ENCODE peak calls at places on chromosome 13, in five cellular contexts. One of them, this sample, is unnamed.

GRCh38 chr13:97295279-97296182 is 73.4 kb downstream of the MBNL2 start:
- DNase-seq in HepG2: no peak
- DNase-seq in A549: peak
- DNase-seq in GM12878: no peak
- DNase-seq in K562: peak
- DNase-seq in this sample: no peak

GRCh38 chr13:30639671-30640070 is 22.0 kb downstream of the USPL1 start:
- DNase-seq in A549: no peak
- DNase-seq in K562: no peak
- DNase-seq in HepG2: no peak
- DNase-seq in GM12878: no peak
- DNase-seq in this sample: no peak

GRCh38 chr13:66578305-66578704 is 651.8 kb downstream of the PCDH9 start:
- DNase-seq in A549: no peak
- DNase-seq in GM12878: no peak
- DNase-seq in K562: no peak
- DNase-seq in HepG2: no peak
- DNase-seq in this sample: no peak

GRCh38 chr13:106455190-106455589 is 80.3 kb downstream of the EFNB2 start:
- DNase-seq in A549: no peak
- DNase-seq in GM12878: no peak
- DNase-seq in HepG2: no peak
- DNase-seq in K562: no peak
- DNase-seq in this sample: no peak

GRCh38 chr13:95378603-95379002 is 77.4 kb upstream of the ABCC4 start:
- DNase-seq in GM12878: no peak
- DNase-seq in A549: no peak
- DNase-seq in K562: no peak
- DNase-seq in HepG2: no peak
- DNase-seq in this sample: no peak

GRCh38 chr13:83622422-83622784 is 259.9 kb downstream of the SLITRK1 start:
- DNase-seq in K562: no peak
- DNase-seq in GM12878: no peak
- DNase-seq in A549: no peak
- DNase-seq in HepG2: no peak
- DNase-seq in this sample: no peak

GRCh38 chr13:78875792-78876580 is 217.0 kb upstream of the OBI1 start:
- DNase-seq in GM12878: no peak
- DNase-seq in HepG2: no peak
- DNase-seq in A549: no peak
- DNase-seq in K562: no peak
- DNase-seq in this sample: peak

GRCh38 chr13:83867708-83868107 is 14.6 kb downstream of the SLITRK1 start:
- DNase-seq in K562: no peak
- DNase-seq in GM12878: no peak
- DNase-seq in HepG2: no peak
- DNase-seq in A549: no peak
- DNase-seq in this sample: peak

GRCh38 chr13:44651209-44651608 is 75.1 kb upstream of the TSC22D1 start:
- DNase-seq in A549: no peak
- DNase-seq in GM12878: no peak
- DNase-seq in K562: no peak
- DNase-seq in HepG2: no peak
- DNase-seq in this sample: peak

GRCh38 chr13:76684336-76684735 is 201.9 kb downstream of the KCTD12 start:
- DNase-seq in A549: no peak
- DNase-seq in GM12878: no peak
- DNase-seq in K562: no peak
- DNase-seq in HepG2: no peak
- DNase-seq in this sample: no peak

GRCh38 chr13:30705672-30706071 is 29.7 kb upstream of the ALOX5AP start:
- DNase-seq in K562: no peak
- DNase-seq in HepG2: no peak
- DNase-seq in GM12878: no peak
- DNase-seq in A549: no peak
- DNase-seq in this sample: no peak

GRCh38 chr13:29817604-29818378 is 32.6 kb downstream of the UBL3 start:
- DNase-seq in A549: no peak
- DNase-seq in K562: no peak
- DNase-seq in GM12878: peak
- DNase-seq in HepG2: no peak
- DNase-seq in this sample: no peak

GRCh38 chr13:77040076-77040475 is 13.1 kb upstream of the FBXL3 start:
- DNase-seq in K562: no peak
- DNase-seq in GM12878: no peak
- DNase-seq in A549: no peak
- DNase-seq in HepG2: no peak
- DNase-seq in this sample: no peak

GRCh38 chr13:35225582-35225981 is 250.9 kb downstream of the MAB21L1 start:
- DNase-seq in GM12878: no peak
- DNase-seq in A549: no peak
- DNase-seq in K562: no peak
- DNase-seq in HepG2: no peak
- DNase-seq in this sample: peak

GRCh38 chr13:96020155-96020575 is 33.0 kb downstream of the UGGT2 start:
- DNase-seq in GM12878: peak
- DNase-seq in HepG2: peak
- DNase-seq in A549: peak
- DNase-seq in K562: peak
- DNase-seq in this sample: peak

GRCh38 chr13:114130131-114130707 is 2.2 kb downstream of the RASA3 start:
- DNase-seq in A549: no peak
- DNase-seq in HepG2: no peak
- DNase-seq in K562: no peak
- DNase-seq in GM12878: no peak
- DNase-seq in this sample: no peak

GRCh38 chr13:27347373-27347772 is 76.7 kb downstream of the RASL11A start:
- DNase-seq in GM12878: no peak
- DNase-seq in A549: no peak
- DNase-seq in HepG2: no peak
- DNase-seq in K562: no peak
- DNase-seq in this sample: no peak

GRCh38 chr13:44470623-44471562 is 97.3 kb downstream of the SERP2 start:
- DNase-seq in GM12878: no peak
- DNase-seq in K562: peak
- DNase-seq in A549: no peak
- DNase-seq in HepG2: peak
- DNase-seq in this sample: peak

GRCh38 chr13:111541752-111542529 is 221.5 kb downstream of the TEX29 start:
- DNase-seq in A549: no peak
- DNase-seq in GM12878: no peak
- DNase-seq in HepG2: no peak
- DNase-seq in K562: no peak
- DNase-seq in this sample: no peak

GRCh38 chr13:95677564-95678386 is 836 bp downstream of the DNAJC3 start:
- DNase-seq in K562: no peak
- DNase-seq in GM12878: no peak
- DNase-seq in HepG2: no peak
- DNase-seq in A549: peak
- DNase-seq in this sample: peak

GRCh38 chr13:77838271-77838670 is 80.4 kb downstream of the EDNRB start:
- DNase-seq in K562: no peak
- DNase-seq in A549: no peak
- DNase-seq in GM12878: no peak
- DNase-seq in HepG2: no peak
- DNase-seq in this sample: no peak

GRCh38 chr13:111880185-111880584 is 186.8 kb upstream of the SOX1 start:
- DNase-seq in A549: no peak
- DNase-seq in HepG2: no peak
- DNase-seq in K562: no peak
- DNase-seq in GM12878: no peak
- DNase-seq in this sample: no peak

GRCh38 chr13:35356572-35356971 is 119.9 kb downstream of the MAB21L1 start:
- DNase-seq in K562: no peak
- DNase-seq in GM12878: no peak
- DNase-seq in A549: no peak
- DNase-seq in HepG2: no peak
- DNase-seq in this sample: no peak

DNA sequence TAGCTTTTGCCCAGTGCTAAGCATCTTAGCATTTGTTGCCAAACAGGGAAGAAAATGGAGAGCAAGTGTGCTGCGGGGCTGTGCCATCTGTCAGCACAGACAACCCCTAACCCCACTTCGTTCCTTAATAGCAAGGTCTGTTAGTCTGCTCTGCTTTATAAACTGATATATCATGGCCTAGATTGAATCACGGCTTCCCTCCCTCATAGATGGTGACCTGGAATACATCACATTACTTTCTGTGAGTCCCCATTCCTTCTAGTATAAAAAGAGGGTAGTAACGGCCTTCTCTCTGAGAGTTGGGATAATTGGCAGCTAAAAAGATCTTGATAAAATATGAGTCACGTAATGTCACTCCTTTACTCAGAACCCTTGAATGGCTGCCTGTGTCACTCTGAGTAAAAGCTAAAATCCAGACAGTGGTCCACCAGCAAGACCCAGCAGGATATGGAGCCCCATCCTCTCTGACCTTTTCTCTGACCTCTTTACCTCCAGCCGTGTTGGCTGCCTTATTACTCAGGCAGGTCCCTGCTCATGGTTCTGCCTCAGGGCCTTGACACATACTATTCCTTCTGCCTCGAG is 151.7 kb downstream of the DLEU7 start:
- DNase-seq in GM12878: no peak
- DNase-seq in K562: no peak
- DNase-seq in A549: no peak
- DNase-seq in HepG2: no peak
- DNase-seq in this sample: no peak
- H3K4me2 ChIP-seq in GM12878: no peak
- H3K4me2 ChIP-seq in K562: peak
- H3K4me2 ChIP-seq in A549: no peak
- H3K4me2 ChIP-seq in HepG2: no peak
- H3K4me2 ChIP-seq in this sample: no peak

GRCh38 chr13:110523180-110523579 is 38.3 kb downstream of the RAB20 start:
- DNase-seq in K562: no peak
- DNase-seq in GM12878: no peak
- DNase-seq in HepG2: no peak
- DNase-seq in A549: no peak
- DNase-seq in this sample: no peak
- TF ChIP-seq CTCF in K562: no peak
- TF ChIP-seq CTCF in GM12878: no peak
- TF ChIP-seq CTCF in HepG2: no peak
- TF ChIP-seq CTCF in A549: no peak
- TF ChIP-seq CTCF in this sample: no peak

GRCh38 chr13:64917566-64917965 is 2312.6 kb downstream of the PCDH9 start:
- DNase-seq in A549: no peak
- DNase-seq in GM12878: no peak
- DNase-seq in HepG2: no peak
- DNase-seq in K562: no peak
- DNase-seq in this sample: no peak

GRCh38 chr13:64910061-64910460 is 2320.1 kb downstream of the PCDH9 start:
- DNase-seq in HepG2: no peak
- DNase-seq in A549: no peak
- DNase-seq in K562: no peak
- DNase-seq in GM12878: no peak
- DNase-seq in this sample: no peak

GRCh38 chr13:64909184-64909583 is 2321.0 kb downstream of the PCDH9 start:
- DNase-seq in A549: no peak
- DNase-seq in K562: no peak
- DNase-seq in HepG2: no peak
- DNase-seq in GM12878: no peak
- DNase-seq in this sample: no peak

GRCh38 chr13:64912141-64912540 is 2318.0 kb downstream of the PCDH9 start:
- DNase-seq in HepG2: no peak
- DNase-seq in A549: no peak
- DNase-seq in K562: no peak
- DNase-seq in GM12878: no peak
- DNase-seq in this sample: no peak
- TF ChIP-seq JUNB in HepG2: no peak
- TF ChIP-seq JUNB in A549: peak
- TF ChIP-seq JUNB in K562: no peak
- TF ChIP-seq JUNB in GM12878: no peak
- TF ChIP-seq JUNB in this sample: no peak

GRCh38 chr13:81800433-81800832 is 1459.5 kb upstream of the SPRY2 start:
- DNase-seq in A549: no peak
- DNase-seq in GM12878: no peak
- DNase-seq in K562: no peak
- DNase-seq in HepG2: no peak
- DNase-seq in this sample: no peak

GRCh38 chr13:81791636-81792035 is 1450.7 kb upstream of the SPRY2 start:
- DNase-seq in A549: no peak
- DNase-seq in GM12878: no peak
- DNase-seq in K562: no peak
- DNase-seq in HepG2: no peak
- DNase-seq in this sample: no peak

DNA sequence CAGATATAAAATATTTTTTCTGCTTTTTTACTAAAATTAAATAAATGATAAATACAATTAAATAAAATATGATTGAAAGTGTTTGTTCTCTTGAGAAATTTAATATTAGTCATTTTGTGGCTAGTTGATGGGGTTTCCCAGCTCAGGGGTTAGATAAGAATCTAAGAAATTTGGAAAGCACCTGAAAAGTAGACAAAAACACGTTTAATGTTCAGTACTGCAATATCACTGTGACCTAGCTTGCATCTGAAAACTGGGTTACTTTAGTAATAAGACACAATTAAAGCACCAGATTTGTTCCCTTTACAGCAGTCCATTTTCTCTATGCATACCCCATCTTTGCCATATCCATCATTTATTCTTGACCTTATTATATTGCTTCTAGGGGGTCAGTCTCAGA is 1454.8 kb upstream of the SPRY2 start:
- DNase-seq in A549: no peak
- DNase-seq in GM12878: no peak
- DNase-seq in K562: no peak
- DNase-seq in HepG2: no peak
- DNase-seq in this sample: no peak
- H3K4me2 ChIP-seq in A549: no peak
- H3K4me2 ChIP-seq in GM12878: no peak
- H3K4me2 ChIP-seq in K562: no peak
- H3K4me2 ChIP-seq in HepG2: no peak
- H3K4me2 ChIP-seq in this sample: no peak

DNA sequence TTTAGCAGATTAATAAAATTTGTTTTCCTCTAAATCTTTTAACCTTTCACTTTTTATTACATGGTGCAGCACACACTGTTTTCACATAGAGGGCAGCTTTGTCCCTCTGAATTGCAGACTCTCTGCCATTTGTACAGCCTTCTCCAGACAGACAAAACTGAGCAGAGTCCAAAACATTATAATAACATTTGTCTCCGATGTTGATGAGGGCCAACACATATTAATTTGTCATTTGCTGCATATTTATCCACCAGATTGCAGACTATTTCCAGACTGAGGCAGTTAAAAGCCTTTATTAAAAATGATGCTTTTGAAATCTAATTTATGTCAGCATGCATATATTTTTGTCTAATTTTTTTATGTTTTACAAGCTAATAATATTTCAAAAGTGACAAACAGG is 1251.9 kb upstream of the SLC10A2 start:
- DNase-seq in A549: no peak
- DNase-seq in K562: no peak
- DNase-seq in GM12878: no peak
- DNase-seq in HepG2: no peak
- DNase-seq in this sample: peak
- TF ChIP-seq CTCF in A549: no peak
- TF ChIP-seq CTCF in K562: no peak
- TF ChIP-seq CTCF in GM12878: no peak
- TF ChIP-seq CTCF in HepG2: no peak
- TF ChIP-seq CTCF in this sample: peak

GRCh38 chr13:100789968-100790367 is 115.4 kb upstream of the TMTC4 start:
- DNase-seq in K562: no peak
- DNase-seq in GM12878: no peak
- DNase-seq in A549: no peak
- DNase-seq in HepG2: no peak
- DNase-seq in this sample: no peak
- TF ChIP-seq JUNB in K562: no peak
- TF ChIP-seq JUNB in GM12878: peak
- TF ChIP-seq JUNB in A549: no peak
- TF ChIP-seq JUNB in HepG2: no peak
- TF ChIP-seq JUNB in this sample: no peak

This sample was measured in GM23338.